ENCODE peak calls at places on chromosome 11, in five cellular contexts. R, D, S, X and H are unnamed samples.
A peak's percentile ranks its signal among the peaks of the same experiment; 100 is the strongest.

GRCh38 chr11:130313383-130314183 is 1.1 kb downstream of the ZBTB44 start:
- DNase-seq in R (no peak), D (peak; percentile 62), S (no peak), X (no peak), H (no peak)

GRCh38 chr11:74543991-74544390 is 48.4 kb upstream of the POLD3 start:
- DNase-seq in R (no peak), D (peak; percentile 35), S (peak; percentile 69), X (no peak), H (peak; percentile 29)

GRCh38 chr11:100459791-100460190 is 227.3 kb upstream of the ARHGAP42 start:
- DNase-seq in R (no peak), D (no peak), S (no peak), X (no peak), H (no peak)

GRCh38 chr11:128180446-128181089 is 406.8 kb downstream of the ETS1 start:
- DNase-seq in R (no peak), D (no peak), S (no peak), X (no peak), H (no peak)

GRCh38 chr11:1760351-1761109 is 3.2 kb downstream of the CTSD start:
- DNase-seq in R (peak; percentile 25), D (no peak), S (peak; percentile 86), X (no peak), H (peak; percentile 89)

GRCh38 chr11:131924446-131925240 is 554.2 kb downstream of the NTM start:
- DNase-seq in R (no peak), D (no peak), S (no peak), X (no peak), H (no peak)

GRCh38 chr11:63599211-63600122 is 14.8 kb downstream of the PLAAT3 start:
- DNase-seq in R (no peak), D (no peak), S (no peak), X (no peak), H (no peak)

GRCh38 chr11:3231851-3232744 is at the start of gene MRGPRE:
- DNase-seq in R (no peak), D (peak; percentile 34), S (no peak), X (no peak), H (peak; percentile 18)

GRCh38 chr11:33723238-33723881 is 12.9 kb downstream of the CD59 start:
- DNase-seq in R (no peak), D (no peak), S (no peak), X (no peak), H (peak; percentile 48)

GRCh38 chr11:28913883-28914282 is 805.7 kb downstream of the METTL15 start:
- DNase-seq in R (no peak), D (no peak), S (no peak), X (no peak), H (no peak)

GRCh38 chr11:120179071-120179672 is 31.7 kb upstream of the OAF start:
- DNase-seq in R (no peak), D (no peak), S (no peak), X (no peak), H (no peak)

GRCh38 chr11:2076441-2076840 is 62.7 kb downstream of the IGF2 start:
- DNase-seq in R (no peak), D (no peak), S (peak; percentile 16), X (no peak), H (no peak)

GRCh38 chr11:117230286-117230961 is 1.4 kb downstream of the PCSK7 start:
- DNase-seq in R (peak; percentile 44), D (no peak), S (no peak), X (no peak), H (no peak)

GRCh38 chr11:112012877-112013276 is 12.3 kb upstream of the DLAT start:
- DNase-seq in R (no peak), D (no peak), S (no peak), X (no peak), H (no peak)

GRCh38 chr11:106288988-106289387 is 211.5 kb downstream of the AASDHPPT start:
- DNase-seq in R (no peak), D (peak; percentile 53), S (no peak), X (no peak), H (no peak)

GRCh38 chr11:133681901-133682300 is 149.6 kb upstream of the OPCML start:
- DNase-seq in R (no peak), D (peak; percentile 55), S (no peak), X (no peak), H (no peak)

GRCh38 chr11:9972917-9973504 is 309.1 kb downstream of the SWAP70 start:
- DNase-seq in R (peak; percentile 26), D (peak; percentile 65), S (no peak), X (peak; percentile 38), H (no peak)

GRCh38 chr11:39247570-39248137 is 2211.8 kb downstream of the LRRC4C start:
- DNase-seq in R (no peak), D (no peak), S (no peak), X (no peak), H (no peak)

GRCh38 chr11:72736452-72737069 is 15.6 kb downstream of the ARAP1 start:
- DNase-seq in R (no peak), D (no peak), S (no peak), X (no peak), H (no peak)

GRCh38 chr11:79189604-79190003 is 251.2 kb downstream of the TENM4 start:
- DNase-seq in R (no peak), D (no peak), S (peak; percentile 63), X (peak; percentile 67), H (peak; percentile 30)

GRCh38 chr11:44621140-44621681 is 55.7 kb downstream of the CD82 start:
- DNase-seq in R (peak; percentile 72), D (peak; percentile 89), S (peak; percentile 70), X (peak; percentile 55), H (peak; percentile 69)

GRCh38 chr11:95459268-95460040 is 228.5 kb upstream of the SESN3 start:
- DNase-seq in R (no peak), D (no peak), S (no peak), X (peak; percentile 61), H (no peak)

DNA sequence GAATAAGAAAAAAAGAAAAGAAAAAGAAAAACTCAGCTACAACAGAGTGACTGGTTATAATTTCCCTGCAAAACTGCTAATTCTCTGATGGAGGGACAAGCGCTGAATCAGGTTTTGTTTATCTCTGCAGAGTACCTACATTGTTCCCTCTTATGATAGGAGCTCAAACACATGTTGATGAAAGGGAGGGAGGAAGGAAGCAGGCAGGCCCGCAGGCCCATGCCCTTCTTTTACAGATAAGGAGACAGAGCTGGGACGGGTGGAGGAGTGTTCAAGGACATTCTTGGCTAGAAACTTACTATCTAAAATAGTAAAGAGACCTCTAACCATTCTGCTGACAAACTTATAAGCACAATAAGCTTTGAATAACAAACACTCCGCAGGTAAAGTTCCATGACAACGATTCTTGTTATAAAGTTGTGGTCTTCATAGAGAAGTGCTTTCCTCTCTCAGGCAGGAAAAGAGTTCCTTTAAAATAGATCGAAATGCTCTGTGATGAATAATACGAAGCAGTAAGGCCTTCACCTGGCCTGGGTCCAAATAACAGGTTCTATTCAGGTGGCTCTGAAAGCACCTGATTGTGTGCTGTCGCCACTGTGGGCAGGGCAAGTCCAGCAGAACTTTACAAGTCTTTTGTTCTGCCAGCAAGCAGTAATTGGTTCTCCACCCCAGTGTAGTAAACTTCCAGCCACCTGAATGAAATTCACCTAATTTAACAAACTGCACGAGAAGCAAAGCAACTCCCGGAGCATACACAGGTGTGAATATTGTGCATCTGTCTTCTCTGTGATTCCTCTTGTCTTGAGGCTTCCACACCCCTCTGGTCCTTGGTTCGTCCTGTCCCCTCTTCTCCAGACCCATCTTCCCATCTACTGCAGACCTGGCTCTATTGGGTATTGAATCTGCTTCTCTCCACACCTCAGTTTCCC is 15.3 kb upstream of the MICAL2 start:
- DNase-seq in R (no peak), D (no peak), S (peak; percentile 41), X (peak; percentile 68), H (no peak)
- TF ChIP-seq POLR2AphosphoS5 in R (no peak), D (no peak), S (no peak), X (peak; percentile 62), H (no peak)

GRCh38 chr11:13311570-13311969 is 34.0 kb downstream of the BMAL1 start:
- DNase-seq in R (no peak), D (no peak), S (no peak), X (peak; percentile 28), H (no peak)

GRCh38 chr11:13313005-13313819 is 35.6 kb downstream of the BMAL1 start:
- DNase-seq in R (no peak), D (no peak), S (no peak), X (no peak), H (peak; percentile 1)

GRCh38 chr11:13308704-13309103 is 31.1 kb downstream of the BMAL1 start:
- DNase-seq in R (no peak), D (no peak), S (no peak), X (no peak), H (no peak)

GRCh38 chr11:13310443-13310842 is 32.9 kb downstream of the BMAL1 start:
- DNase-seq in R (no peak), D (no peak), S (no peak), X (no peak), H (no peak)

GRCh38 chr11:13309156-13309555 is 31.6 kb downstream of the BMAL1 start:
- DNase-seq in R (no peak), D (no peak), S (no peak), X (no peak), H (no peak)
- TF ChIP-seq POLR2AphosphoS5 in R (no peak), D (no peak), S (no peak), X (no peak), H (no peak)

DNA sequence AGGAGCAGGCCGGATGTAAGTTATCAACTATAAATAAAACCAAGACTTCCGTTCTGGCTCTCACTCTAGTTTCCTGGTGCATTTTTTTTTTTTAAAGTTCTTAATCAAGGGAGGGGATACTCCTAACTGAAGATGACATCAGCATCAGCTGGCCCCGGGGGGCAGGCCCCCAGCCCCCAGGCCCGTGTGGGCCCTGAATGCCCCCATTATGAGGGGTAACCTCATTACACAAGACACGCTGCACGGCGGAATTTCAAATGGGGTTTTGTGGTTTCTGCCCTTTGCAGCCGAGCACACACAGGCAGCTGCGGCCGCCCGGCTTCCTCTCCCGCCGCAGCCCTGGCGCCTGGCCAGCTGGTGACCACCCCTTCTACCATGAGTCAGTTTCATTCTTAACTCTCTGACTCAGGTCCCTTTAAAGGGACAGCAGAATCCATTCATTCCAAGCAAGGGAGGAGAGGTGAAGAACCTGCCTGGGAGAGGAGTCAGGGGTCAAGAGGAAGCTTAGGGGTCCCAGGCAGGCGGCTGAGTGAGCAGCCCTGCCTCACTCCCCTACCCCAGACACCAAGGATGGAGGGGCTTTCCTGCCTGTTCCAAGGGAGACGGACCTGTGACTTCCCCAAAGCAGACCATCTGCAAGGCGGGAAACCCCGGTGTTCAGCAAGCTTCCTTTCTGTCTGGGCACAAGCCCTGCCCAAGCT is 3.4 kb downstream of the MYEOV start:
- DNase-seq in R (peak; percentile 78), D (no peak), S (peak; percentile 92), X (peak; percentile 64), H (peak; percentile 93)
- TF ChIP-seq POLR2AphosphoS5 in R (no peak), D (no peak), S (peak; percentile 75), X (peak; percentile 60), H (no peak)

DNA sequence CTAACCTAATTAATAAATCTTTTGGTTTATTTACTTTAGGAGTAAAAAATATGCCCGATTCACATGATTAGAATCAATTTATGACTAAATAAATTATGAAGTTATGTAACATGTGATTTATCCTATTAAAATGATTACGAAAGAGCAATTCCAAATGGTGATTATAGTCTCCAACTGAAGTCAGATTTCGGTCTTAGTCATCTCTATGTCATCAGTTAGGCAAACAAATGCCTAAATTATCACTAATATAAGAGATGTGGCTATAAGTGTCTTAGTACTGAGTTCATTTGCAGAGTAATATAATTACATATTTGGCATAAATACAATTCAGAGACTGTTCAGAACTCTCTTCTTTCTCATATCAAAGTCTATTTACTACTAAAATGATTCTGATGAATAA is 286.9 kb upstream of the CCDC90B start:
- DNase-seq in R (no peak), D (no peak), S (no peak), X (no peak), H (no peak)
- TF ChIP-seq POLR2AphosphoS5 in R (no peak), D (no peak), S (no peak), X (no peak), H (no peak)